ENCODE peak calls at places on chromosomes 3 and 15, in five cellular contexts. B is KBM-7, P is NCI-H446 treated with DMSO at 0.1 percent for 48 hours, I is substantia nigra, O is ELF-1. M is an unnamed sample.

GRCh38 chr3:129023909-129024308 is 22.8 kb downstream of the EFCC1 start:
- DNase-seq in B (peak), P (no peak), I (no peak), O (no peak), M (no peak)

GRCh38 chr15:76866716-76867321 is 38.3 kb downstream of the SCAPER start:
- DNase-seq in B (peak), P (no peak), I (no peak), O (no peak), M (no peak)

GRCh38 chr3:66803206-66803605 is 194.9 kb upstream of the KBTBD8 start:
- DNase-seq in B (no peak), P (no peak), I (no peak), O (peak), M (no peak)

GRCh38 chr15:40863660-40864285 is 10.3 kb downstream of the RHOV start:
- DNase-seq in B (no peak), P (no peak), I (no peak), O (no peak), M (no peak)

GRCh38 chr3:175274474-175275218 is 415.5 kb downstream of the NAALADL2 start:
- DNase-seq in B (no peak), P (no peak), I (no peak), O (no peak), M (no peak)

GRCh38 chr3:9776896-9777694 is 7.3 kb upstream of the CAMK1 start:
- DNase-seq in B (no peak), P (no peak), I (no peak), O (no peak), M (no peak)

GRCh38 chr3:173402656-173403055 is 5.1 kb downstream of the NLGN1 start:
- DNase-seq in B (no peak), P (no peak), I (no peak), O (no peak), M (no peak)

GRCh38 chr15:75468908-75469307 is 17.4 kb upstream of the SIN3A start:
- DNase-seq in B (peak), P (no peak), I (no peak), O (no peak), M (no peak)

GRCh38 chr3:45889278-45889833 is 3.0 kb downstream of the CCR9 start:
- DNase-seq in B (no peak), P (no peak), I (no peak), O (no peak), M (no peak)

GRCh38 chr3:77475545-77475944 is 435.6 kb downstream of the ROBO2 start:
- DNase-seq in B (no peak), P (peak), I (no peak), O (no peak), M (no peak)

GRCh38 chr3:126137490-126138130 is 42.8 kb downstream of the ALDH1L1 start:
- DNase-seq in B (no peak), P (no peak), I (no peak), O (no peak), M (no peak)

GRCh38 chr3:64825404-64825803 is 137.6 kb upstream of the ADAMTS9 start:
- DNase-seq in B (no peak), P (no peak), I (no peak), O (no peak), M (no peak)

M was measured in activated T-helper 9 cell treated with anti-CD3 and anti-CD28 coated beads, Interleukin-2, amount 50 U/mL, for 16 hours.